ENCODE peak calls at places on chromosome 1, in ten cellular contexts. D is NCI-H526; G is lower lobe of right lung; T is activated CD8-positive, alpha-beta memory T cell treated with anti-CD3 and anti-CD28 coated beads, Interleukin-2, amount 50 U/mL, for 48 hours; B is activated T-helper 1 cell treated with Interleukin-2 at 50 U/mL for 16 hours; K is fibroblast of mammary gland; V is nephron progenitor cell; M is fibroblast of the aortic adventitia; I is BJ; P is A172. E is an unnamed sample.
A peak's percentile ranks its signal among the peaks of the same experiment; 100 is the strongest.

GRCh38 chr1:9302745-9303524 is 10.2 kb downstream of the SPSB1 start:
- DNase-seq in D (no peak), G (no peak), T (no peak), B (no peak), K (peak; percentile 94), V (no peak), M (peak; percentile 92), I (peak; percentile 93), P (peak; percentile 92), E (no peak)

GRCh38 chr1:113870778-113871177 is 734 bp downstream of the PTPN22 start:
- DNase-seq in D (no peak), G (no peak), T (no peak), B (no peak), K (no peak), V (no peak), M (no peak), I (no peak), P (no peak), E (no peak)

GRCh38 chr1:172321429-172321828 is 99.1 kb upstream of the C1orf105 start:
- DNase-seq in D (no peak), G (no peak), T (no peak), B (no peak), K (peak; percentile 74), V (no peak), M (peak; percentile 80), I (peak; percentile 67), P (peak; percentile 50), E (no peak)

GRCh38 chr1:230085178-230085515 is 18.1 kb downstream of the GALNT2 start:
- DNase-seq in D (no peak), G (no peak), T (no peak), B (no peak), K (no peak), V (no peak), M (no peak), I (no peak), P (no peak), E (no peak)

GRCh38 chr1:151401125-151401788 is 1.9 kb downstream of the PSMB4 start:
- DNase-seq in D (no peak), G (no peak), T (no peak), B (no peak), K (peak; percentile 10), V (no peak), M (peak; percentile 20), I (no peak), P (peak; percentile 47), E (no peak)

GRCh38 chr1:234222561-234223280 is 150.5 kb upstream of the COA6 start:
- DNase-seq in D (no peak), G (no peak), T (no peak), B (no peak), K (no peak), V (no peak), M (no peak), I (no peak), P (peak; percentile 6), E (no peak)

GRCh38 chr1:58768332-58768731 is 15.5 kb downstream of the JUN start:
- DNase-seq in D (no peak), G (no peak), T (no peak), B (no peak), K (peak; percentile 61), V (no peak), M (peak; percentile 36), I (no peak), P (no peak), E (no peak)

GRCh38 chr1:41883507-41883906 is 35.2 kb downstream of the HIVEP3 start:
- DNase-seq in D (no peak), G (no peak), T (no peak), B (no peak), K (no peak), V (no peak), M (no peak), I (no peak), P (no peak), E (peak; percentile 13)